ENCODE peak calls at places on chromosomes 13 and 19, in ten cellular contexts. J is A549, O is mammary epithelial cell, Y is thoracic aorta, R is heart right ventricle, E is esophagus squamous epithelium, Z is neural progenitor cell, L is ovary, P is fibroblast of lung, U is bronchial epithelial cell. F is an unnamed sample.

GRCh38 chr19:16330811-16331690 is 6.4 kb downstream of the KLF2 start:
- DNase-seq in J (no peak), O (no peak), Y (no peak), R (no peak), E (no peak), Z (no peak), L (no peak), P (no peak), U (no peak), F (no peak)

GRCh38 chr19:57664269-57665127 is 4.2 kb upstream of the ZSCAN4 start:
- DNase-seq in J (peak), O (peak), Y (no peak), R (peak), E (no peak), Z (peak), L (peak), P (peak), U (no peak), F (no peak)

GRCh38 chr19:53884256-53884655 is 2.3 kb downstream of the PRKCG start:
- DNase-seq in J (no peak), O (no peak), Y (no peak), R (no peak), E (no peak), Z (no peak), L (no peak), P (no peak), U (no peak), F (no peak)

GRCh38 chr19:55454787-55455243 is 6.6 kb downstream of the ISOC2 start:
- DNase-seq in J (peak), O (peak), Y (no peak), R (peak), E (no peak), Z (peak), L (no peak), P (no peak), U (no peak), F (no peak)

GRCh38 chr13:61406275-61406674 is 9.4 kb downstream of the PCDH20 start:
- DNase-seq in J (no peak), O (no peak), Y (no peak), R (no peak), E (no peak), Z (no peak), L (no peak), P (no peak), U (peak), F (no peak)

GRCh38 chr13:110208116-110208515 is 98.8 kb downstream of the COL4A1 start:
- DNase-seq in J (no peak), O (no peak), Y (no peak), R (no peak), E (no peak), Z (no peak), L (no peak), P (no peak), U (no peak), F (no peak)

GRCh38 chr19:56958428-56958827 is 117.9 kb upstream of the PEG3 start:
- DNase-seq in J (no peak), O (no peak), Y (no peak), R (no peak), E (no peak), Z (no peak), L (no peak), P (no peak), U (no peak), F (no peak)

GRCh38 chr19:19171821-19172532 is 1.9 kb upstream of the MEF2B start:
- DNase-seq in J (no peak), O (no peak), Y (no peak), R (no peak), E (no peak), Z (no peak), L (no peak), P (peak), U (no peak), F (no peak)

GRCh38 chr13:33761744-33762143 is 56.2 kb upstream of the RFC3 start:
- DNase-seq in J (peak), O (peak), Y (no peak), R (no peak), E (no peak), Z (peak), L (no peak), P (peak), U (peak), F (no peak)

GRCh38 chr13:72983085-72983768 is 75.6 kb upstream of the KLF5 start:
- DNase-seq in J (no peak), O (peak), Y (no peak), R (no peak), E (no peak), Z (no peak), L (peak), P (peak), U (peak), F (no peak)

GRCh38 chr13:51317262-51317661 is 22.2 kb upstream of the SERPINE3 start:
- DNase-seq in J (no peak), O (peak), Y (no peak), R (no peak), E (no peak), Z (no peak), L (no peak), P (peak), U (no peak), F (no peak)

GRCh38 chr13:71663431-71663830 is 203.6 kb downstream of the DACH1 start:
- DNase-seq in J (no peak), O (no peak), Y (no peak), R (no peak), E (no peak), Z (no peak), L (no peak), P (peak), U (no peak), F (no peak)

GRCh38 chr13:75359266-75359665 is 122.7 kb downstream of the TBC1D4 start:
- DNase-seq in J (peak), O (peak), Y (no peak), R (no peak), E (no peak), Z (peak), L (no peak), P (peak), U (peak), F (no peak)

GRCh38 chr19:32322541-32322940 is 22.9 kb upstream of the ZNF507 start:
- DNase-seq in J (no peak), O (no peak), Y (no peak), R (no peak), E (no peak), Z (no peak), L (no peak), P (no peak), U (peak), F (no peak)

GRCh38 chr13:48155850-48156249 is 60.9 kb upstream of the MED4 start:
- DNase-seq in J (peak), O (peak), Y (no peak), R (no peak), E (no peak), Z (no peak), L (no peak), P (peak), U (peak), F (no peak)

GRCh38 chr13:107866666-107867623 is 348.4 kb downstream of the LIG4 start:
- DNase-seq in J (no peak), O (peak), Y (no peak), R (peak), E (no peak), Z (peak), L (no peak), P (peak), U (no peak), F (no peak)

GRCh38 chr19:17376935-17377600 is at the start of gene PLVAP:
- DNase-seq in J (no peak), O (no peak), Y (no peak), R (peak), E (no peak), Z (no peak), L (no peak), P (no peak), U (no peak), F (no peak)

GRCh38 chr13:69243366-69243765 is 864.3 kb upstream of the ATXN8OS start:
- DNase-seq in J (no peak), O (no peak), Y (no peak), R (no peak), E (no peak), Z (no peak), L (no peak), P (no peak), U (no peak), F (no peak)

GRCh38 chr13:99859178-99860177 is 112.1 kb downstream of the ZIC5 start:
- DNase-seq in J (no peak), O (no peak), Y (no peak), R (no peak), E (no peak), Z (peak), L (no peak), P (no peak), U (no peak), F (peak)

GRCh38 chr13:100387416-100387815 is 201.2 kb downstream of the GGACT start:
- DNase-seq in J (no peak), O (no peak), Y (no peak), R (no peak), E (no peak), Z (no peak), L (no peak), P (no peak), U (no peak), F (no peak)

GRCh38 chr13:51764184-51765141 is 39.5 kb downstream of the DHRS12 start:
- DNase-seq in J (peak), O (no peak), Y (no peak), R (peak), E (peak), Z (no peak), L (no peak), P (peak), U (peak), F (peak)

GRCh38 chr13:76735641-76736040 is 150.6 kb downstream of the KCTD12 start:
- DNase-seq in J (no peak), O (no peak), Y (no peak), R (no peak), E (no peak), Z (no peak), L (no peak), P (no peak), U (no peak), F (peak)

GRCh38 chr19:29364999-29365398 is 152.0 kb upstream of the UQCRFS1 start:
- DNase-seq in J (no peak), O (no peak), Y (no peak), R (no peak), E (no peak), Z (no peak), L (no peak), P (no peak), U (no peak), F (no peak)

GRCh38 chr13:51303882-51304281 is 35.6 kb upstream of the SERPINE3 start:
- DNase-seq in J (no peak), O (no peak), Y (no peak), R (no peak), E (no peak), Z (no peak), L (no peak), P (no peak), U (no peak), F (no peak)

GRCh38 chr13:34174671-34175145 is 356.8 kb downstream of the RFC3 start:
- DNase-seq in J (no peak), O (no peak), Y (no peak), R (no peak), E (no peak), Z (no peak), L (no peak), P (peak), U (no peak), F (no peak)

GRCh38 chr19:11246941-11247340 is 7.5 kb downstream of the ANGPTL8 start:
- DNase-seq in J (no peak), O (no peak), Y (no peak), R (no peak), E (no peak), Z (no peak), L (no peak), P (no peak), U (no peak), F (no peak)
- H3K4me3 ChIP-seq in J (no peak), O (no peak), Y (no peak), R (no peak), E (no peak), Z (no peak), L (no peak), P (no peak), U (no peak), F (no peak)

DNA sequence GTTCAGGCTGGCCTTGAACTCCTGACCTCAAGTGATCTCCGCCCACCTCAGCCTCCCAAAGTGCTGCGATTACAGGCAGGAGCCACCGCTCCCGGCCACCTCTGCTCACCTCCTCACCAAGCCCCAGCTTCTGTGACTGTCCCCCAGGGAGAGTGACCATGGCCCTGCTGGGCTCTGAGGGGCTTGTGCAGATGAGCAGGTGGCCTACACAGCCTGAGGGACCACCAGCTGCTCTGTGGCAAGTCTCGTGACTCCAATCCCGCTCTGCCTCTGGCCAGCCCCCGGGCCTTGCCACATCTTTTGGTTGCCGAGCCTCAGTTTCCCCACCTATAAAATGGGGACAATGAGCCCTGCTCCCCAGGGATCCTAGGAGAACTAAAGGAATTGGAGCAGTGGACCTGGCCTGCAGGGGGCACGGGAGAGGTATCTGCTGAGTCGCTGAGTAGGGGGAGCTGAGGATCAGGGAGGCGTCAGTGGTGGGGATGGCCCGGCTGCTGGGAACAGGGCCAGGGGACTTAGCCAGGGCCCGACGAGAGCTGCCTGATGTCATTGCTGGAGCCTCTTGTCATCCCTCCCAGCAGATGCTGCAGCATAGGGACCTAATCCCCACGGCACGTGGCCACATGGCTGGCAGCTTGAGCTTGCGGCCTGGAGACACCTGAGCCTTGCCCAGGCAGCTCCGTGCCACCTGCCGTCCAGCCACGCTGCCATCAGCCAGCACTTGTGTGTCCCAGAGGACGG is 74.7 kb downstream of the GADD45B start:
- DNase-seq in J (no peak), O (no peak), Y (no peak), R (peak), E (no peak), Z (no peak), L (no peak), P (no peak), U (no peak), F (no peak)
- TF ChIP-seq CTCF in J (no peak), O (no peak), Y (no peak), R (no peak), E (no peak), Z (no peak), L (no peak), P (peak), U (no peak), F (no peak)

GRCh38 chr19:34480971-34481821 is at the start of gene WTIP:
- DNase-seq in J (peak), O (peak), Y (peak), R (peak), E (no peak), Z (peak), L (peak), P (peak), U (peak), F (no peak)

GRCh38 chr19:34480491-34480890 is 1.1 kb upstream of the WTIP start:
- DNase-seq in J (no peak), O (no peak), Y (no peak), R (no peak), E (no peak), Z (no peak), L (no peak), P (no peak), U (no peak), F (no peak)

GRCh38 chr19:34484328-34484727 is 2.8 kb downstream of the WTIP start:
- DNase-seq in J (no peak), O (no peak), Y (no peak), R (peak), E (no peak), Z (no peak), L (no peak), P (no peak), U (no peak), F (no peak)

GRCh38 chr19:34481861-34482379 is 362 bp downstream of the WTIP start:
- DNase-seq in J (peak), O (peak), Y (no peak), R (peak), E (no peak), Z (no peak), L (no peak), P (no peak), U (no peak), F (no peak)

DNA sequence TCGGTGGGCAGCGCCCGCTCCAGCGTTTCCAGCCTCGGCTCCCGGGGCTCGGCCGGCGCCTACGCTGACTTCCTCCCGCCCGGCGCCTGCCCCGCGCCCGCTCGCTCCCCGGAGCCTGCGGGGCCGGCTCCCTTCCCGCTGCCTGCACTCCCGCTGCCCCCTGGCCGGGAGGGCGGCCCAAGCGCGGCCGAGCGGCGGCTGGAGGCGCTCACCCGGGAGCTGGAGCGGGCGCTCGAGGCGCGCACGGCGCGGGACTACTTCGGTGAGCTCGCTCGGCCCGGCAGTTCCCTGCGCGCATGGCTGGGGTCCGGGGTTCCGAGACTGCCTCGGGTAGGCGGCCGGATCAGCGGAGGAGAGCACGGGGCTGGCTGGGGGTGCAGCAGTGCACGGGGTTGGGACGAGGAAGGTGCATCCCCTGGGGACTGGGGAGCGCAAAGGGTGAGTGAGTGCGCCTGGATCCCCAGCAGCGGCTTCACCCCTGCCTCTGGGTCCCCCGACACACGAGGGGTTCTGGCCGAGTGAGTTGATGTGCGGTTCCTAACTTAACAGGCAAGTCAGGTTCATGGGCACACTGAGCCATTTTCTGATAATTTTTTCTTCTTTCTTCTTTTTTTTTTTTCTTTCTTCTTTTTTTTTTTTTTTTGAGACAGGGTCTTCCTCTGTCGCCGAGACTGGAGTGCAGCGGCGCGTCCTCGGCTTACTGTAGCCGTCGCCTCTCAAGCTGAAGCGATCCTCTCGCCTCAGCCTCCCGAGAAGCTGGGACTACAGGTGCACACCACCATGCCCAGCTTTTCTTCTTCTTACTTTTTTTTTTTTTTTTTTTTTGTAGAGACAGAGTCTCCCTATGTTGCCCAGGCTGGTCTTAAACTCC is 1.1 kb downstream of the WTIP start:
- DNase-seq in J (peak), O (peak), Y (no peak), R (peak), E (no peak), Z (peak), L (no peak), P (peak), U (no peak), F (no peak)
- H3K4me3 ChIP-seq in J (peak), O (peak), Y (peak), R (peak), E (peak), Z (peak), L (peak), P (peak), U (peak), F (no peak)

GRCh38 chr19:49425178-49425577 is at the start of gene GFY:
- DNase-seq in J (no peak), O (no peak), Y (no peak), R (no peak), E (no peak), Z (no peak), L (no peak), P (no peak), U (no peak), F (no peak)
- TF ChIP-seq CTCF in J (no peak), O (no peak), Y (no peak), R (no peak), E (no peak), Z (no peak), L (no peak), P (no peak), U (no peak), F (no peak)

DNA sequence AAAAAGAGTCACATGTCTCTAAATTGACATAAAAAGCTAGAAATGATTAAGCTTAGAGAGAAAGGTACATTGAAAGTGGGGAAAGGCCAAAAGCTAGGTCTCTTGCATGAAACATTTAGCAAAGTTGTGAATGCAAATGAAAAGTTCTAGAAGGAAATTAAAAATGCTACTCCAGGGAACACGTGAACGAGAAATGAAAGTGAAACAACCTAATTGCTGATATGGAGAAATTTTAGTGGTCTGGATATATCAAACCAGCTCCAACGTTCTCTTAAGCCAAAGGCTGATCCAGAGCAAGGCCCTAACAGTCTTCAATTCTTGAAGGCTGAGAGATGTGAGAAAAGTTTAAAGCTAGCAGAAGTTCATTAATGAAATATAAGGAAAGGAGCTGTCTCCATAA is 419.8 kb downstream of the SLITRK6 start:
- DNase-seq in J (no peak), O (no peak), Y (no peak), R (no peak), E (no peak), Z (no peak), L (no peak), P (no peak), U (no peak), F (no peak)
- H3K4me3 ChIP-seq in J (no peak), O (no peak), Y (no peak), R (no peak), E (no peak), Z (no peak), L (no peak), P (peak), U (no peak), F (no peak)

DNA sequence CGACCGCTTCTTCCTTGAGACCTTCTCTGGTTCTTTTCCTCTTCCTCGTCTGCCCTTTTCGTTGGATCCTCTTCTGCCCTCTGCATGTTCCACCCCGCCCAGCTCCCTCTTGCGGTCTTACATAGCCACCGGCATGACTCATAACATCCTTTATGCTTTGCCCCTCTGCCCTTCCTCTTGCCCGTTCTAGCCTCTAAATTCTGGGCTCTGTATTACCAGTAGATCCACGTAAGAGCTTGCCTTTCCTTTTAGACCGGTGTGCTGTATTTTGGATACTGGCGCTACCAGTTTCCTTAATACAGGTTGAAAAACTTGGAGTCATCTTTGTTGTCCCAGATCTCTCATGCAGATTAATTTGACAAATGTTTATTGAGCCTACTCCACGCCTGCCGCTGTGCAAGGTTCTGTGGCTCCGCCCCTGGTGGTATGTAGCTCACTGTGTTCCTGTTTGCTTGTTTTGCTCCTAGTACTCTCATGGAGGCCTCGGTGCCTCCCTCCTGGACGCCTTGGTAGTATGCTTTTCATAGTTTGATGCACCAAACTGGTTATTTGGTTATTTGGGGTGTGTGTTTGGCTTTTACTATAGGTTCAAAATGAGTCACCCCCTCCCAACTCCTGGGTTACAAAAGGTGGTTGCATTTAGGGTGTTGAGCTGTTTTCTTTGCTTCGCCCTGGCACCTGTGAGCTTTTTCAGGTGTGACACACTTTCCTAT is 1.7 kb downstream of the GTF3A start:
- DNase-seq in J (peak), O (peak), Y (peak), R (peak), E (peak), Z (peak), L (peak), P (peak), U (peak), F (peak)
- TF ChIP-seq CTCF in J (peak), O (peak), Y (no peak), R (peak), E (peak), Z (peak), L (no peak), P (peak), U (peak), F (peak)

GRCh38 chr19:35002037-35002535 is 2.0 kb downstream of the GRAMD1A start:
- DNase-seq in J (no peak), O (no peak), Y (no peak), R (no peak), E (no peak), Z (no peak), L (no peak), P (no peak), U (no peak), F (no peak)
- H3K4me3 ChIP-seq in J (peak), O (no peak), Y (no peak), R (no peak), E (no peak), Z (no peak), L (no peak), P (no peak), U (no peak), F (peak)

F was measured in GM12864.